ENCODE peak calls at places on chromosomes 6 and 20, in five cellular contexts. T is fibroblast of villous mesenchyme, J is HL-60, B is neural crest cell, H is breast epithelium. E is an unnamed sample.

GRCh38 chr6:1746919-1747460 is 137.3 kb downstream of the FOXC1 start:
- DNase-seq in T (no peak), J (no peak), B (no peak), H (no peak), E (no peak)

GRCh38 chr20:23180451-23180921 is 94.4 kb upstream of the CD93 start:
- DNase-seq in T (no peak), J (no peak), B (no peak), H (no peak), E (no peak)

GRCh38 chr20:44448753-44449546 is 26.7 kb upstream of the TTPAL start:
- DNase-seq in T (peak), J (no peak), B (peak), H (no peak), E (peak)

GRCh38 chr20:1945660-1946059 is 48.2 kb downstream of the PDYN start:
- DNase-seq in T (no peak), J (no peak), B (no peak), H (no peak), E (no peak)

GRCh38 chr6:158706369-158706982 is 56.6 kb downstream of the SYTL3 start:
- DNase-seq in T (peak), J (no peak), B (peak), H (no peak), E (no peak)

GRCh38 chr20:64233725-64234124 is 21.8 kb upstream of the PCMTD2 start:
- DNase-seq in T (no peak), J (no peak), B (no peak), H (no peak), E (peak)

GRCh38 chr20:16477632-16478031 is 95.6 kb downstream of the KIF16B start:
- DNase-seq in T (peak), J (no peak), B (no peak), H (no peak), E (no peak)

GRCh38 chr6:138087549-138087948 is 19.7 kb downstream of the PERP start:
- DNase-seq in T (no peak), J (no peak), B (no peak), H (no peak), E (no peak)

GRCh38 chr6:5152417-5152816 is 67.3 kb downstream of the PPP1R3G start:
- DNase-seq in T (no peak), J (no peak), B (no peak), H (no peak), E (no peak)

GRCh38 chr6:10194816-10195639 is 219.8 kb downstream of the TFAP2A start:
- DNase-seq in T (no peak), J (no peak), B (no peak), H (no peak), E (no peak)

GRCh38 chr6:114421219-114421618 is 78.4 kb upstream of the HS3ST5 start:
- DNase-seq in T (no peak), J (no peak), B (no peak), H (no peak), E (no peak)

GRCh38 chr20:46695888-46696287 is 6.6 kb upstream of the TP53RK start:
- DNase-seq in T (peak), J (no peak), B (no peak), H (no peak), E (no peak)

GRCh38 chr20:62617711-62618483 is 24.4 kb upstream of the SLCO4A1 start:
- DNase-seq in T (no peak), J (peak), B (no peak), H (no peak), E (peak)

GRCh38 chr6:156980515-156980914 is 203.3 kb downstream of the ARID1B start:
- DNase-seq in T (no peak), J (no peak), B (peak), H (no peak), E (no peak)

GRCh38 chr6:90068264-90068663 is 174.0 kb downstream of the GJA10 start:
- DNase-seq in T (peak), J (no peak), B (no peak), H (no peak), E (no peak)

GRCh38 chr6:25777031-25777430 is 22.5 kb downstream of the SLC17A4 start:
- DNase-seq in T (no peak), J (no peak), B (no peak), H (no peak), E (no peak)

GRCh38 chr20:52924411-52925271 is 47.5 kb upstream of the TSHZ2 start:
- DNase-seq in T (no peak), J (no peak), B (no peak), H (no peak), E (no peak)

GRCh38 chr20:4095639-4096038 is 80.3 kb upstream of the RNF24 start:
- DNase-seq in T (no peak), J (no peak), B (no peak), H (no peak), E (no peak)

GRCh38 chr6:29793036-29793356 is 34.6 kb upstream of the HLA-G start:
- DNase-seq in T (no peak), J (no peak), B (no peak), H (no peak), E (no peak)

GRCh38 chr6:29702519-29703103 is 20.6 kb upstream of the HLA-F start:
- DNase-seq in T (peak), J (no peak), B (peak), H (no peak), E (no peak)

GRCh38 chr20:40945754-40946451 is 82.7 kb upstream of the TOP1 start:
- DNase-seq in T (peak), J (no peak), B (peak), H (no peak), E (no peak)

GRCh38 chr20:46333136-46333991 is 25.1 kb upstream of the CDH22 start:
- DNase-seq in T (no peak), J (no peak), B (no peak), H (no peak), E (no peak)

GRCh38 chr6:39853604-39854003 is 61.4 kb downstream of the DAAM2 start:
- DNase-seq in T (no peak), J (no peak), B (no peak), H (no peak), E (no peak)

GRCh38 chr20:10716855-10717254 is 43.1 kb upstream of the JAG1 start:
- DNase-seq in T (peak), J (no peak), B (no peak), H (no peak), E (no peak)

GRCh38 chr6:56849876-56850275 is 105.0 kb upstream of the BEND6 start:
- DNase-seq in T (no peak), J (no peak), B (no peak), H (no peak), E (no peak)

GRCh38 chr6:168380956-168381605 is 59.9 kb upstream of the SMOC2 start:
- DNase-seq in T (no peak), J (no peak), B (no peak), H (no peak), E (peak)

GRCh38 chr6:170459451-170459850 is 93.7 kb downstream of the PSMB1 start:
- DNase-seq in T (peak), J (no peak), B (no peak), H (no peak), E (no peak)

GRCh38 chr6:49713346-49713745 is at the start of gene CRISP2:
- DNase-seq in T (no peak), J (no peak), B (no peak), H (no peak), E (peak)

GRCh38 chr6:75278474-75279077 is 6.0 kb downstream of the TMEM30A start:
- DNase-seq in T (no peak), J (no peak), B (no peak), H (no peak), E (no peak)

GRCh38 chr6:168039849-168040248 is 39.2 kb downstream of the FRMD1 start:
- DNase-seq in T (no peak), J (no peak), B (no peak), H (no peak), E (no peak)

GRCh38 chr6:47769951-47770350 is 11.9 kb upstream of the OPN5 start:
- DNase-seq in T (no peak), J (no peak), B (no peak), H (no peak), E (no peak)

GRCh38 chr6:3825851-3826581 is 23.2 kb upstream of the FAM50B start:
- DNase-seq in T (peak), J (no peak), B (no peak), H (peak), E (peak)

GRCh38 chr6:15441215-15441868 is 195.5 kb downstream of the JARID2 start:
- DNase-seq in T (peak), J (no peak), B (peak), H (no peak), E (no peak)
- TF ChIP-seq CTCF in T (peak), J (peak), B (peak), H (peak), E (peak)

GRCh38 chr6:133854633-133855598 is 34.0 kb upstream of the TCF21 start:
- DNase-seq in T (no peak), J (no peak), B (peak), H (no peak), E (no peak)
- TF ChIP-seq CTCF in T (peak), J (no peak), B (no peak), H (no peak), E (peak)

GRCh38 chr6:50843842-50844241 is 25.2 kb downstream of the TFAP2B start:
- DNase-seq in T (no peak), J (no peak), B (no peak), H (peak), E (no peak)
- TF ChIP-seq CTCF in T (no peak), J (no peak), B (peak), H (no peak), E (no peak)

GRCh38 chr20:50504231-50504823 is 5.9 kb upstream of the PTPN1 start:
- DNase-seq in T (peak), J (no peak), B (no peak), H (no peak), E (no peak)
- TF ChIP-seq CTCF in T (peak), J (no peak), B (no peak), H (no peak), E (peak)

GRCh38 chr6:7617954-7618764 is 28.2 kb downstream of the SNRNP48 start:
- DNase-seq in T (peak), J (peak), B (no peak), H (peak), E (no peak)
- TF ChIP-seq CTCF in T (no peak), J (no peak), B (no peak), H (no peak), E (peak)

GRCh38 chr6:131960371-131961133 is 9.4 kb upstream of the CCN2 start:
- DNase-seq in T (peak), J (no peak), B (no peak), H (no peak), E (no peak)
- TF ChIP-seq CTCF in T (peak), J (no peak), B (peak), H (no peak), E (peak)

GRCh38 chr6:126657556-126658129 is 317.7 kb downstream of the CENPW start:
- DNase-seq in T (peak), J (no peak), B (no peak), H (no peak), E (no peak)
- TF ChIP-seq CTCF in T (peak), J (peak), B (peak), H (no peak), E (peak)